ENCODE peak calls at places on chromosomes 4 and X, in six cellular contexts. X, P, L, D, K and Q are unnamed samples. For H3K27me3, the result is how much of the 10 kb centered on the place peaks cover.

GRCh38 chr4:109408711-109409110 is 24.9 kb upstream of the SEC24B start:
- DNase-seq in D (no peak), K (no peak), X (no peak), L (no peak), P (no peak), Q (no peak)

GRCh38 chr4:102860928-102861327 is 7.9 kb upstream of the CISD2 start:
- DNase-seq in L (no peak), D (no peak), K (no peak), P (no peak), X (no peak), Q (no peak)

GRCh38 chrX:45322820-45323219 is 122.1 kb upstream of the DIPK2B start:
- DNase-seq in P (no peak), K (no peak), D (no peak), L (no peak), X (no peak), Q (no peak)

GRCh38 chrX:43975747-43976146 is 2.6 kb upstream of the NDP start:
- DNase-seq in X (no peak), L (no peak), P (no peak), D (no peak), K (no peak), Q (no peak)

GRCh38 chr4:17958185-17958584 is 63.4 kb downstream of the LCORL start:
- DNase-seq in D (no peak), L (no peak), K (no peak), X (no peak), P (no peak), Q (no peak)

GRCh38 chr4:26196567-26196966 is 124.2 kb upstream of the RBPJ start:
- DNase-seq in D (no peak), P (no peak), K (no peak), X (no peak), L (no peak), Q (no peak)

GRCh38 chr4:40685300-40685699 is 55.6 kb upstream of the RBM47 start:
- DNase-seq in D (no peak), X (no peak), K (no peak), P (no peak), L (peak), Q (no peak)

GRCh38 chr4:130851932-130852331 is 1756.0 kb downstream of the C4orf33 start:
- DNase-seq in L (no peak), X (no peak), P (no peak), K (no peak), D (no peak), Q (no peak)

GRCh38 chr4:15295421-15296162 is 132.2 kb upstream of the C1QTNF7 start:
- DNase-seq in K (no peak), D (no peak), P (no peak), X (no peak), L (no peak), Q (no peak)

GRCh38 chrX:52261125-52261462 is 76.4 kb downstream of the MAGED4 start:
- DNase-seq in D (no peak), X (no peak), P (no peak), K (no peak), L (no peak), Q (no peak)

GRCh38 chr4:8260656-8261111 is 8.9 kb upstream of the HTRA3 start:
- DNase-seq in K (no peak), P (no peak), D (no peak), L (peak), X (no peak), Q (peak)

GRCh38 chr4:73396993-73397972 is 6.8 kb upstream of the ALB start:
- DNase-seq in K (no peak), P (no peak), X (no peak), D (no peak), L (no peak), Q (no peak)

GRCh38 chr4:159024266-159024665 is 78.6 kb upstream of the RAPGEF2 start:
- DNase-seq in L (no peak), D (no peak), K (no peak), P (no peak), X (no peak), Q (no peak)

DNA sequence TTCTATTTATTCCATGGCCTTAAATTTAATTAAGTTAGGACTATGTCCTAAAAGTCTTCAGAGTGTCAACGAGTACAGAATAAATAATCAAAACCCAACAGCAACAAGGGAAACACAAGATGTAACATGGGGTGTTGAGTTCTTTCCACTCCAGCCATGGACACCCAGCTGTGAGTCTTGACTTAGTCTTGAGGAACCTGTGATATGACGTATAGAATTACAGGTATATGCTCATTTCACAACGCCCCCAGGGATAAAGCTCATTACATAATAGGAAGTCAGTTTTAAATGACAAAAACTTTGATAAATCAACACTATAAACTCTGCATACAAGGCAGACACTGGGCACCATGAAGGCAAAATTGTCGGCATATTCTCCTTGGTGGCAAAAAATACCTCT is 200.0 kb upstream of the CASK start:
- DNase-seq in X (no peak), D (no peak), P (no peak), K (no peak), L (no peak), Q (no peak)
- H3K27me3 ChIP-seq in X (under half), D (under half), P (under half), K (under half), L (under half), Q (under half)

DNA sequence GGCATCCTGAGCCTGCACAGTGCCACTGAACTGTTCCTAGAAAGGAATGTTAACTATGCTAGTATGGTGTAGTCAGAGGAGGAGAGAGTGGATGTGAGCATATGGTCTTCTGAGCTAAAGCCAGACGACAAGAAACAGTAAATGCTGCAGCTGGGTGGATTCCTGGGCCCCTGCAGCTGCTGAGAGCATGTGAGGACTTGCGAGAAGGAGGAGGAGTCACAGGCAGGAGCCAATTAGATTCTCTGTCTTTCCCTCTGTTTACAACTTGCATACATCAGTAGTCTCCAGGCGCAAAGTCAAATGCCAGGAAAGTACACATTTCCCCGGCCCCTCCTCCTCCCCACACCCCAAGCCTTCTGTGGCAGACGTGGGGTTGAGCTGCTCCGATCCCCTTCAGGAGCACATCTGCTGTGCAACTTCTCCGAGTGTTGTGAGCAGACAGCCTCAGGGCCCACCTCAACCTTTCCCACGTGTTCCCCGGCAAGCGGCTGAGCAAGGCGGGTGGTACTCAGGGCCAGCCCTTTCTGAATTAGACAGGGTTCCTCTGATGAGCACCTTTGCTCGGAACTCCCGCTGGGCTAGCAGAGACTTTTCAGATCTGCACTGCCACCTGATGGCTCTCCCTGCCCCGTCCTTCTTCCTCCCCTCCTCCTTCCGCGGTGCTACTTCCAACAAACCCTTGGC is 108.7 kb upstream of the ATP6AP2 start:
- DNase-seq in P (peak), K (no peak), D (no peak), X (peak), L (peak), Q (no peak)
- TF ChIP-seq CTCF in P (peak), K (no peak), D (no peak), X (no peak), L (no peak), Q (peak)

DNA sequence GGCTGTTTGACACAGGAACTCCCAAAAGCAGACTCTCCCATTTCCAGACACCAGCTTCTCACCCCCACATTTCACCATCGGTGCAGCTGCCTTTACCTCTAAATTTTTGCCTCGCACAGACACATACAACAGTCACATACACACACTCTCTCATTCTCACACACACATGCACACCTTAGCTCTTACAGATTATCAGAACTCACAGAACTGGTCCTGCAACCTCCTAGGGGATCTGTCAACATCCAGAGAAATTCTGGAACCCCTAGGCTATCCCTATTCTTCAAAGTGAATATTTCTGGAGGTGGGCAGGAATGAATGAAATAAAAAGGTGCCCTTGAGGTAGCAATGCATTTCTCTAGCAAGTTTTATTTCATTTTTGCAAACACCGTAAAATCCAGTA is 4.1 kb downstream of the HS6ST2 start:
- DNase-seq in X (no peak), L (no peak), P (no peak), K (no peak), D (no peak), Q (no peak)
- H3K27me3 ChIP-seq in X (under half), L (under half), P (under half), K (under half), D (under half), Q (under half)

DNA sequence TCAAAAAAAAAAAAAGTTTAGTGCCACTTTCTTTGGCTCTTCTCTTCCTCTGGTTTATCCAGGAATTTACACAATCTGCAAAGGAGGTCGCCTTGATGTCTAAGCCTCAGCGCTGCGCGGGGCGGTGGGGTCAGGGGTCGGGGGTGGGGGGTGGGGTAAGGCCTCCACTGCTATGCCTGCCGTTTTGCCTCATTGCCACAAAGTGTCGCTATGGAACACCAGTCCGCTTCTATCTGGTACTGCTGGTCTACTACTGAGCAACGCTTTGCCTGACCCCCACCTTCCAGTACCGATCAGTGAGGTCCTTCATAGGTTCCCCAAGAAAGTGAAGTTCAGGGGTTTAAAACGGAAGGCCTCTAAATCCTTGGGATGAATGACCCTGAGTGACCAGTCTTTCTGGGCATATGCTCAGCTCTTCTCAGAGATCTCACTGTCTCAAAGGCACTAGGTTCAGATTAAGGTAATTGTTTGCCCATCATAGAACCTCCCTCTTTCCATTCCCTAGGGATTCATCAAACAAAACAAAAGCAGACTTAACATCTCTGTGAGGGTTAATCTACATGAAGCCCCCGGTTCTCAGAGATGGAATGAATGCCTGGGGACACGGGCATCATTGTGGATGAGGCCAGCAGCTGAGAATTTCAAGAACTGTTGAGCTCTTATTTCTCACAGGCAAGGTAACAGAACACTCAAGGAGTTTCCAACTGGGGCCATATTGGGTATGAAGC is 16.9 kb upstream of the TSR2 start:
- DNase-seq in D (no peak), L (no peak), K (no peak), P (no peak), X (no peak), Q (no peak)
- TF ChIP-seq CTCF in D (no peak), L (no peak), K (no peak), P (no peak), X (no peak), Q (no peak)

GRCh38 chr4:107818301-107818910 is 6.3 kb upstream of the SGMS2 start:
- DNase-seq in P (no peak), D (no peak), K (no peak), X (no peak), L (no peak), Q (no peak)
- H3K27me3 ChIP-seq in P (under half), D (under half), K (under half), X (under half), L (under half), Q (under half)

DNA sequence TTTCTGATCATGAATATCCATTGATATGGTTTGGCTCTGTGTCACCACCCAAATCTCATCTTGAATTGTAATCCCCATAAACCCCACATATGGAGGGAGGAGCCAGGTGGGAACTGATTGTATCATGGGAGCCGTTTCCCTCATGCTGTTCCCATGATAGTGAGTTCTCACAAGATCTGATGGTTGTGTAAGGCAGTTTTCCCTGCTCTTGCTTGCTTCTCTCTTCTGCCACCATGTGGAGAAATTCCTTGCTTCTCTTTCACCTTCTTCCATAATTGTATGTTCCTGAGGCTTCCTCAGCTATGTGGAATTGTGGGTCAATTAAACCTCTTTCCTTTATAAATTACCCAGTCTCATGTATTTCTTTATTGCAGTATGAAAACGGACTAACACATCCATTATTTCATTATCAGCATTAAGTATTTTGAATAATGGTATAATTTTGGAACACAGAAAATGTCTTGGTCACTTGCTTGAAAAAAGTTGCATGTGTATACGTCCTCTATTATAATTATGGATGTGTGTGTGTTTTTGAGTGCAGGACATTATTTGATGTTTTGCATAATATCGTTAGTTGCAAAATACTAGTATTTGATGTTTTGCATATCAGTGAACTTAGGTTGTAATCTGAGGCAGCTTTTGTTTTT is 334.6 kb downstream of the PCDH10 start:
- DNase-seq in D (no peak), L (peak), P (no peak), X (no peak), K (no peak), Q (no peak)
- TF ChIP-seq CTCF in D (no peak), L (peak), P (peak), X (no peak), K (no peak), Q (no peak)

GRCh38 chr4:90922174-90922573 is 795.0 kb downstream of the CCSER1 start:
- DNase-seq in D (no peak), L (no peak), K (no peak), P (no peak), X (no peak), Q (no peak)
- H3K27me3 ChIP-seq in D (under half), L (under half), K (under half), P (under half), X (under half), Q (under half)